ENCODE peak calls at places on chromosomes 2 and 18, in seven cellular contexts. Z, C, Y, U, O, Q and N are unnamed samples.

GRCh38 chr18:48896875-48897511 is 53.8 kb downstream of the SMAD7 start:
- DNase-seq in C (peak), Z (no peak), Y (peak), Q (no peak), U (peak), O (no peak), N (peak)

GRCh38 chr2:120395686-120396518 is 50.0 kb downstream of the INHBB start:
- DNase-seq in O (no peak), U (no peak), Q (peak), Z (peak), Y (peak), C (peak), N (no peak)

GRCh38 chr2:215454519-215454918 is 18.7 kb upstream of the FN1 start:
- DNase-seq in C (no peak), Y (no peak), U (no peak), Q (no peak), Z (peak), O (peak), N (no peak)

GRCh38 chr2:239026711-239027430 is 179.0 kb downstream of the TWIST2 start:
- DNase-seq in Q (no peak), C (peak), O (no peak), U (peak), Y (peak), Z (no peak), N (no peak)

GRCh38 chr2:177399376-177399775 is 6.8 kb downstream of the AGPS start:
- DNase-seq in C (no peak), Q (no peak), Z (no peak), Y (no peak), U (no peak), O (no peak), N (no peak)

GRCh38 chr18:57915241-57915640 is 112.1 kb upstream of the ATP8B1 start:
- DNase-seq in Y (no peak), U (no peak), C (no peak), Z (no peak), O (no peak), Q (no peak), N (no peak)

GRCh38 chr2:152499921-152500320 is 164.9 kb downstream of the FMNL2 start:
- DNase-seq in O (no peak), Q (no peak), U (no peak), Z (peak), Y (no peak), C (no peak), N (no peak)

GRCh38 chr2:208285853-208286252 is 19.8 kb downstream of the PIKFYVE start:
- DNase-seq in Z (no peak), Q (no peak), O (no peak), C (no peak), Y (no peak), U (no peak), N (no peak)

GRCh38 chr2:23803965-23804542 is 122.9 kb downstream of the ATAD2B start:
- DNase-seq in O (no peak), U (no peak), Z (peak), C (peak), Y (no peak), Q (no peak), N (peak)

GRCh38 chr2:197453914-197454398 is 604 bp downstream of the COQ10B start:
- DNase-seq in O (peak), U (peak), C (no peak), Z (no peak), Q (no peak), Y (peak), N (no peak)

GRCh38 chr2:205474746-205475145 is 207.6 kb upstream of the NRP2 start:
- DNase-seq in Y (no peak), C (no peak), U (no peak), O (no peak), Q (no peak), Z (peak), N (no peak)

GRCh38 chr2:113217455-113218282 is 43.9 kb downstream of the PSD4 start:
- DNase-seq in Y (peak), O (no peak), U (peak), Z (no peak), Q (no peak), C (peak), N (no peak)

GRCh38 chr2:158099716-158100115 is 2.0 kb upstream of the UPP2 start:
- DNase-seq in C (no peak), Y (no peak), Z (peak), O (no peak), Q (no peak), U (no peak), N (no peak)

GRCh38 chr2:43123981-43124666 is 102.3 kb downstream of the ZFP36L2 start:
- DNase-seq in Y (peak), U (peak), O (no peak), Q (no peak), C (peak), Z (no peak), N (no peak)

GRCh38 chr2:20027715-20028434 is 15.4 kb upstream of the MATN3 start:
- DNase-seq in U (no peak), C (no peak), Y (no peak), O (no peak), Q (no peak), Z (peak), N (no peak)

GRCh38 chr2:5125017-5125730 is 567.0 kb upstream of the SOX11 start:
- DNase-seq in C (peak), Y (no peak), Q (no peak), U (no peak), O (no peak), Z (no peak), N (no peak)

GRCh38 chr2:67707896-67708295 is 310.8 kb downstream of the ETAA1 start:
- DNase-seq in Y (no peak), C (no peak), Q (no peak), O (no peak), Z (no peak), U (no peak), N (no peak)

GRCh38 chr18:45169610-45170009 is 445.7 kb upstream of the SLC14A2 start:
- DNase-seq in U (peak), Y (peak), Q (no peak), O (no peak), C (no peak), Z (peak), N (no peak)

GRCh38 chr2:47559079-47559684 is 156.2 kb downstream of the MSH2 start:
- DNase-seq in Z (peak), C (peak), Y (no peak), Q (no peak), U (no peak), O (no peak), N (no peak)

GRCh38 chr2:238308177-238308576 is 12.1 kb upstream of the TRAF3IP1 start:
- DNase-seq in C (peak), Z (no peak), Q (no peak), U (peak), O (no peak), Y (no peak), N (no peak)

GRCh38 chr2:105288133-105288532 is 41.4 kb downstream of the TGFBRAP1 start:
- DNase-seq in Z (no peak), C (no peak), U (no peak), O (no peak), Y (no peak), Q (no peak), N (no peak)

GRCh38 chr18:26036635-26037034 is 53.8 kb downstream of the SS18 start:
- DNase-seq in Z (no peak), U (no peak), Q (no peak), Y (no peak), C (no peak), O (peak), N (no peak)

GRCh38 chr18:3148930-3149535 is 70.7 kb downstream of the MYOM1 start:
- DNase-seq in Y (no peak), O (no peak), Z (no peak), C (no peak), U (no peak), Q (peak), N (no peak)

GRCh38 chr2:172862077-172862476 is 126.4 kb downstream of the RAPGEF4 start:
- DNase-seq in Z (no peak), U (no peak), Y (no peak), O (no peak), C (no peak), Q (no peak), N (no peak)

GRCh38 chr2:172864182-172864581 is 128.5 kb downstream of the RAPGEF4 start:
- DNase-seq in C (peak), O (no peak), Y (peak), Z (peak), Q (peak), U (peak), N (peak)

GRCh38 chr2:172863341-172863740 is 127.7 kb downstream of the RAPGEF4 start:
- DNase-seq in O (no peak), C (no peak), U (no peak), Y (no peak), Q (no peak), Z (peak), N (no peak)

GRCh38 chr2:172861632-172862031 is 126.0 kb downstream of the RAPGEF4 start:
- DNase-seq in C (no peak), Z (no peak), O (no peak), Y (no peak), U (no peak), Q (no peak), N (no peak)

DNA sequence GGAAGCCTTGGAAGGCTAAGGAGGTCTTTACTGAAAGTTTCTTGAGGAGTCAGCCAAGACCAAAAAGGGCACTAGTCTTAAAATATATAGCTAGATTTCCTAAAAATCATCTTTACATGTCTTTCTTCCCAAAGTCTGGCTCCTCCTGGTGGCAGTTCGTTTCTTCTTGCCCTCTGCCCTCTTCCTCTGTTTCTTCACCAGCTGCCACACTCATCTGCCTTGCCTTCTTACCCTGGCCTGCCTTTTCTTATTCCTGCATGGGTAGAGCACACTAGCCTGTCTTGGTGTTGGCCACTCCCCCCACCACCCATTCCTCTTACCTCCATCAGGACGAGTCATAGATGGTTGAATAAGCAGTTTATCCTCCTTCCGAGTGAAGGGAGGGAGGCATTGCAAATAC is 129.8 kb downstream of the RAPGEF4 start:
- DNase-seq in Z (no peak), U (no peak), Y (no peak), Q (no peak), C (peak), O (no peak), N (no peak)
- TF ChIP-seq CTCF in Z (peak), U (no peak), Y (no peak), Q (no peak), C (peak), O (peak), N (peak)

DNA sequence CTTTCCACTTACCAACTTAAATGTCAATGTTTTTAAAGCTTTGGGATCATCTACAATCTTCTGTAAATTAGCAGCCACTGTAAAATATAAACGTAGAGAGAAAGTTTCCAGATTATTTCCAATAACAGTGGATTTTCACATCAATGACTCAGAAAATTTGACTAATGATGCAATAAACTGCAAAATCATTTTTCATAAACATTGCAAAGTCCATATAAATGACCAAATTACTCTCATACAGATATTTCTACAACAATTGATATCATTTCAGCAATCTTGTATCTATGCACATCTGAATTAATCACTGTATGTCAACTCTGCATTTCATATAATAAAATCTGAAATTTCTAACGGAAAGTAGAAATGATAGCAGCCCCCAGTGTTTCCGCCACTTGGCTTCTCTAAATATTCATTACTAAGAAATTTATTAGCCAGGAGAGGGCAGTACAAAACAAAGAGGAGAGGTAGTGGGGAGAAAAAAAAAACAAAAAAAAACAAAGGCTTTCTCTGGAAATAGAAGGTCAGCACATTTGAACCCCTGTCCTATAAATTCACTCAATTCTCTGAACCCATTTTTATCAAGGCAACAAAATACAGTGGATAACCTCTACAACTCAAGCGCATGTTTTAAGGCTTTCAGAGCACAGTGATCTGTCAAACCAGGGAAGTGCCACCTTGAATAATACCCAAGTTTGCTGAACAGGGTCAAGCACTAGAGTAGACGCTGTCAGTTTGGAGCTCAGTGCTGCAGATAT is 282.6 kb downstream of the STK39 start:
- DNase-seq in O (no peak), Q (no peak), C (no peak), Z (peak), Y (no peak), U (no peak), N (no peak)
- TF ChIP-seq CTCF in O (peak), Q (peak), C (peak), Z (peak), Y (no peak), U (no peak), N (peak)

GRCh38 chr18:55763805-55764204 is 175.8 kb upstream of the TCF4 start:
- DNase-seq in C (no peak), U (no peak), O (no peak), Z (no peak), Y (no peak), Q (no peak), N (no peak)

GRCh38 chr18:55762424-55762823 is 174.4 kb upstream of the TCF4 start:
- DNase-seq in C (no peak), O (no peak), U (no peak), Q (no peak), Z (no peak), Y (no peak), N (no peak)

GRCh38 chr18:55763298-55763697 is 175.3 kb upstream of the TCF4 start:
- DNase-seq in C (no peak), Z (no peak), U (no peak), O (no peak), Y (no peak), Q (no peak), N (no peak)

GRCh38 chr18:55764382-55764781 is 176.4 kb upstream of the TCF4 start:
- DNase-seq in Y (no peak), Z (no peak), Q (no peak), U (no peak), C (no peak), O (no peak), N (no peak)

DNA sequence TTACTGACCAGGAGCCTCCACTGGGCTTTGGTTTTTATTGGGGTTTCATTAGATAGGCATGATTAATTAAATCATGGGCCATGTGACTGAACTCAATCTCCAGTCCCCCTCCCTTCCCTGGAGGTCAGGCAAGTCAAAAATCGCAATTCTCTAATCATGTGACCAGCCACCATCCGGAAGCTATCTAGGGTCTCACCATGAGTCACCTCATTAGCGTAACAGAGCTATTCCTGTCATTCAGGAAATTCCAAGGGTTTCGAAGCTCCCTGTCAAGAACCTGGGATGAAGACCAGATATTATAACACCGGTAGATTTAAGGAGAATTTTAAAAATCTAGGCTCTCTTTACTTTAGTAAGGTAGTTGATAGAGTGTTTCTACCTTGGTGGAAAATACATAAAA is 180.3 kb upstream of the TCF4 start:
- DNase-seq in Y (no peak), C (peak), U (no peak), O (no peak), Z (no peak), Q (no peak), N (no peak)
- TF ChIP-seq CTCF in Y (no peak), C (no peak), U (no peak), O (no peak), Z (no peak), Q (no peak), N (no peak)

GRCh38 chr18:31821452-31822171 is 60.9 kb upstream of the SLC25A52 start:
- DNase-seq in U (no peak), Y (no peak), Z (peak), O (no peak), C (no peak), Q (no peak), N (peak)

GRCh38 chr18:31819925-31820229 is 59.2 kb upstream of the SLC25A52 start:
- DNase-seq in C (no peak), Z (no peak), O (no peak), Y (no peak), Q (no peak), U (no peak), N (no peak)

GRCh38 chr18:31819106-31819924 is 58.6 kb upstream of the SLC25A52 start:
- DNase-seq in Z (peak), U (no peak), C (peak), Y (no peak), Q (peak), O (peak), N (no peak)
- TF ChIP-seq CTCF in Z (peak), U (peak), C (peak), Y (peak), Q (peak), O (peak), N (peak)

GRCh38 chr18:51321696-51322095 is 124.2 kb upstream of the MEX3C start:
- DNase-seq in Z (peak), Y (no peak), U (no peak), O (no peak), Q (no peak), C (no peak), N (no peak)
- TF ChIP-seq CTCF in Z (no peak), Y (no peak), U (no peak), O (no peak), Q (no peak), C (peak), N (no peak)

DNA sequence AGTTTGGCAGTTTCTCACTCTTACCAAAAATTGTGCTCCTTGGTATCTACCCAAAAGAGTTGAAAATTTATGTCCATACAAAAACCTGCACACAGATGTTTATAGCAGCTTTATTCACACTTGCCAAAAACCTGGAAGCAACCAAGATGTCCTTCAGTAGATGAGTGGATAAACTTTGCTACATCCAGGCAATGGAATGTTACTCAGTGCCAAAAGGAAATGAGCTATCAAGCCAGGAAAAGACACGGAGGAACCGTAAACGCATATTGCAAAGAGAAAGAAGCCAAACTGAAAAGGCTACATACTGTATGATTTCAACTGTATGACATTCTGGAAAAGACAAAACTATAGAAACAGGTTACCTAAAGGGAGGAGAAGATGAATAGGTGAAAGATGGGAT is 36.1 kb downstream of the TMEM163 start:
- DNase-seq in Y (no peak), O (no peak), C (no peak), Q (no peak), Z (peak), U (no peak), N (no peak)
- TF ChIP-seq CTCF in Y (no peak), O (no peak), C (no peak), Q (no peak), Z (no peak), U (no peak), N (no peak)

DNA sequence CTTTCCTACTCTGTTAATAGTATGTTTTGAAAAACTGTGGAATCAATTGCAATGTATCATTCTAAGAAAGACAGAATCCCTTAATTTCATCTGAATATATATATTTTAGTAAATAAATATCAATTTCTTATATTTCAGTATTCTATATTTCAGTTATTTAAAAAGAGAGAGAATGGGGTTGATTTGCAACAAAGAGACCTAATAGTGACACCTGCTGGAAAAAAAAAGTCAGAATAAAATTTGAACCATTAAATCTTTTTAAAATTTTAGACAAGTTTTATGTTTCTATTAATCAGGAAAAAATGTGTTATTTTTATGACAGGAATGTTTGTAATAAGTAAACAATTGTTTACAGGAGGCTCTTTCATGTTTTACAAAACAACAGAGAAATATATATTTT is 20.7 kb upstream of the CCNT2 start:
- DNase-seq in O (no peak), Q (no peak), U (no peak), C (no peak), Y (no peak), Z (peak), N (no peak)
- TF ChIP-seq CTCF in O (peak), Q (peak), U (no peak), C (peak), Y (peak), Z (peak), N (peak)

GRCh38 chr2:148918554-148918953 is 43.5 kb downstream of the KIF5C start:
- DNase-seq in Z (no peak), U (no peak), Q (no peak), Y (no peak), C (no peak), O (no peak), N (no peak)

GRCh38 chr2:148922776-148923175 is 47.7 kb downstream of the KIF5C start:
- DNase-seq in Q (no peak), U (no peak), Z (no peak), C (no peak), Y (no peak), O (no peak), N (no peak)

GRCh38 chr2:148914463-148914862 is 39.4 kb downstream of the KIF5C start:
- DNase-seq in C (no peak), Q (no peak), O (no peak), Y (no peak), U (no peak), Z (no peak), N (no peak)

DNA sequence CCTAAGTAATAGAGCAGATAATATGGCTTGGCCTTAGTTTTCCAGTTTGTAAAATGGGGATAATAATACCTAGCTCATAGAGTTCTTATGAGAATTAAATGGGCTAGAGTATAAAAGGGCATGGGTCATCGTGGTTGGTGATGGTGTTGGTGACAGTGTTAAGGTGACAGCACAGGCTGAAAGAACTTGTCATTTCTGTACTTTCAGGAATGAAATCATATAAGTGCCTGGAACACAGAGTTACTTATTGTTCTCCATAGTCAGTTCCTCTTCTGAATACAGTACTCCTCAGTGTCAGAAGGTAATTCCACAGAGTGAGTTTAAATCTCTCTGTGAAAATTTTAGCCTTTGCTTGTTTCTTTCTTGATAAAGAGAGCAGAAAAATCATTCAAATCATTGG is 42.4 kb downstream of the KIF5C start:
- DNase-seq in U (no peak), Z (no peak), Y (no peak), C (no peak), O (no peak), Q (no peak), N (no peak)
- TF ChIP-seq CTCF in U (no peak), Z (no peak), Y (no peak), C (no peak), O (no peak), Q (no peak), N (no peak)